ENCODE peak calls at places on chromosomes 13 and 19, in four cellular contexts. One of them, this sample, is unnamed.
A peak's percentile ranks its signal among the peaks of the same experiment; 100 is the strongest.

GRCh38 chr13:80245162-80245733 is 95.7 kb downstream of the SPRY2 start:
- DNase-seq in K562: no peak
- DNase-seq in GM12878: no peak
- DNase-seq in HepG2: no peak
- DNase-seq in this sample: no peak

GRCh38 chr13:50208826-50209335 is 193.6 kb downstream of the KCNRG start:
- DNase-seq in K562: peak; percentile 50
- DNase-seq in GM12878: no peak
- DNase-seq in HepG2: peak; percentile 12
- DNase-seq in this sample: peak; percentile 58

GRCh38 chr13:45807520-45808099 is 43.9 kb downstream of the SIAH3 start:
- DNase-seq in K562: peak; percentile 15
- DNase-seq in GM12878: peak; percentile 8
- DNase-seq in HepG2: peak; percentile 60
- DNase-seq in this sample: peak; percentile 59

GRCh38 chr13:71867101-71867814 is at the start of gene DACH1:
- DNase-seq in K562: peak; percentile 3
- DNase-seq in GM12878: no peak
- DNase-seq in HepG2: peak; percentile 7
- DNase-seq in this sample: peak; percentile 90

GRCh38 chr13:48862572-48862971 is 113.1 kb upstream of the FNDC3A start:
- DNase-seq in K562: no peak
- DNase-seq in GM12878: no peak
- DNase-seq in HepG2: no peak
- DNase-seq in this sample: no peak

GRCh38 chr19:33941133-33941532 is 144.5 kb downstream of the KCTD15 start:
- DNase-seq in K562: no peak
- DNase-seq in GM12878: no peak
- DNase-seq in HepG2: no peak
- DNase-seq in this sample: no peak

GRCh38 chr13:110503979-110504499 is 57.5 kb downstream of the RAB20 start:
- DNase-seq in K562: peak; percentile 44
- DNase-seq in GM12878: no peak
- DNase-seq in HepG2: no peak
- DNase-seq in this sample: no peak

GRCh38 chr13:89951341-89951740 is 1396.1 kb upstream of the MIR17HG start:
- DNase-seq in K562: no peak
- DNase-seq in GM12878: no peak
- DNase-seq in HepG2: no peak
- DNase-seq in this sample: no peak

GRCh38 chr19:43634516-43634876 is 5.2 kb downstream of the CADM4 start:
- DNase-seq in K562: no peak
- DNase-seq in GM12878: no peak
- DNase-seq in HepG2: no peak
- DNase-seq in this sample: no peak

GRCh38 chr13:75366380-75367280 is 115.3 kb downstream of the TBC1D4 start:
- DNase-seq in K562: no peak
- DNase-seq in GM12878: no peak
- DNase-seq in HepG2: no peak
- DNase-seq in this sample: no peak

GRCh38 chr13:102017248-102017647 is 384.6 kb downstream of the FGF14 start:
- DNase-seq in K562: no peak
- DNase-seq in GM12878: no peak
- DNase-seq in HepG2: no peak
- DNase-seq in this sample: no peak

GRCh38 chr19:8361921-8362793 is 1.8 kb upstream of the ANGPTL4 start:
- DNase-seq in K562: no peak
- DNase-seq in GM12878: no peak
- DNase-seq in HepG2: peak; percentile 83
- DNase-seq in this sample: no peak

GRCh38 chr13:113938716-113939115 is 35.2 kb downstream of the C13orf46 start:
- DNase-seq in K562: no peak
- DNase-seq in GM12878: no peak
- DNase-seq in HepG2: no peak
- DNase-seq in this sample: no peak

GRCh38 chr19:10868872-10869547 is 2.3 kb upstream of the CARM1 start:
- DNase-seq in K562: no peak
- DNase-seq in GM12878: no peak
- DNase-seq in HepG2: no peak
- DNase-seq in this sample: no peak

GRCh38 chr19:296476-297225 is 5.4 kb upstream of the PLPP2 start:
- DNase-seq in K562: no peak
- DNase-seq in GM12878: no peak
- DNase-seq in HepG2: no peak
- DNase-seq in this sample: no peak

GRCh38 chr13:43245374-43245964 is 222.1 kb downstream of the DNAJC15 start:
- DNase-seq in K562: no peak
- DNase-seq in GM12878: no peak
- DNase-seq in HepG2: no peak
- DNase-seq in this sample: no peak

GRCh38 chr19:50677636-50678035 is 28.4 kb downstream of the C19orf81 start:
- DNase-seq in K562: no peak
- DNase-seq in GM12878: no peak
- DNase-seq in HepG2: no peak
- DNase-seq in this sample: no peak

GRCh38 chr13:59494560-59494970 is 669.2 kb downstream of the DIAPH3 start:
- DNase-seq in K562: peak; percentile 13
- DNase-seq in GM12878: no peak
- DNase-seq in HepG2: no peak
- DNase-seq in this sample: no peak

GRCh38 chr19:43681826-43682225 is 11.9 kb upstream of the PLAUR start:
- DNase-seq in K562: no peak
- DNase-seq in GM12878: no peak
- DNase-seq in HepG2: no peak
- DNase-seq in this sample: no peak

DNA sequence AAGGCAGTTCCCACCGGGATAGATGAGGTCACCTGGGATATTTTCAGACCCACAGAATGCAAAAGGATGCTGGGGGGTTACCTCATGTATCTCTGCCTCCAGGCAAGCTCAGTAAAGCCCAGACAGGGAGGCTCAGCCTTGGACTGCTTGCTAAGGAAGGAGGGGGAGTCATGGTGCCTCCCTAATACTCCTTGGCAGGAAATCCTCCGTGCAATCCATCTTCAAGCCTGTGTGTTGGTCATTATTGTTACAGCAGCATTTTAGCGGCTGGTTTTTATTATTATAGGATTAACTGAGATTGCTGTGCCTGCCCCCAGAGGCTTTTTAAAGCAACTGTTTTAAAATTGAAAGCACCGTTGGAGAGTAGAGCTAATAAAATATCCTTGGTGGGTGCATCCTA is 188.5 kb upstream of the UBL3 start:
- DNase-seq in K562: no peak
- DNase-seq in GM12878: no peak
- DNase-seq in HepG2: no peak
- DNase-seq in this sample: no peak
- TF ChIP-seq TARDBP in K562: no peak
- TF ChIP-seq TARDBP in GM12878: no peak
- TF ChIP-seq TARDBP in HepG2: no peak
- TF ChIP-seq TARDBP in this sample: no peak

GRCh38 chr13:88622362-88622973 is 951.3 kb downstream of the SLITRK5 start:
- DNase-seq in K562: no peak
- DNase-seq in GM12878: no peak
- DNase-seq in HepG2: no peak
- DNase-seq in this sample: no peak
- TF ChIP-seq FOXM1 in K562: no peak
- TF ChIP-seq FOXM1 in GM12878: no peak
- TF ChIP-seq FOXM1 in HepG2: no peak
- TF ChIP-seq FOXM1 in this sample: no peak

DNA sequence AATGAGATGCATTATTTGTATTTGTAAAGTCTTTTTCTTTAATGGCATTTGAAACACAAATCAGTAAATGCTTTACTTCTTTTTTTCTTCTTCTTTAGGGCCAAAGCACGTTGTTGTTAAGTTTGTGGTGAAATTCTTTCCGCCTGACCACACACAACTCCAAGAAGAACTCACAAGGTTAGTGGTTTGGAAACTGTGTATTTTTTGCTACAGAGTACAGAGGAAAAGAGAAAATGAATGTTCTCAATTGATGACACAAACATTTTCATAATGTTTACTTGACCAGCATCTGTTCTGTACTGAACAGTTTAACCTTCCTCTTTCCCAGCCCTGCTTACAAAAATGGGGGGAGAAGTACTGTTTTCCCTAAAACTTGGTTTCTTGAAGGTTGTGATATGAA is 190.9 kb upstream of the RNF113B start:
- DNase-seq in K562: no peak
- DNase-seq in GM12878: no peak
- DNase-seq in HepG2: no peak
- DNase-seq in this sample: no peak
- TF ChIP-seq TARDBP in K562: no peak
- TF ChIP-seq TARDBP in GM12878: no peak
- TF ChIP-seq TARDBP in HepG2: no peak
- TF ChIP-seq TARDBP in this sample: no peak

DNA sequence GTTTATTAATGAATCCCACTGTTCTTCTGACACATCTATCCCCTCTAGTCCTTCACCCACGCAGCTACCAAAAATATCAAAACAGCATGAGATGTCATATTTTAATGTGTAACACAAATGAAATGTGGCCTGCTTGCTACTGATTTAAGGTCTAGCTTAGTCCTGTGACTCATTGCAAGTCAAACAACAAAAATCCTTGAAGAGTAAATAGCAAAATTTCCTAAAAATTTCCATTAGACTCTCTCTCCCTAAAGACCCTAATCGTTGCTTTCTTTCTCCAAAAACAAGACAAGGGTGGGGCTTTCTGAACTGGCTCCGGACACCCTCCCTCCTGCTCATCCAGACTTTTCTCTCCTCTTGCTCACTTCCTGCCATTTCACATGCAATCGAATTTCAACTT is 99.9 kb upstream of the IPO5 start:
- DNase-seq in K562: no peak
- DNase-seq in GM12878: no peak
- DNase-seq in HepG2: no peak
- DNase-seq in this sample: no peak
- TF ChIP-seq FOXM1 in K562: no peak
- TF ChIP-seq FOXM1 in GM12878: no peak
- TF ChIP-seq FOXM1 in HepG2: no peak
- TF ChIP-seq FOXM1 in this sample: no peak

GRCh38 chr13:99922631-99923404 is 48.7 kb downstream of the ZIC5 start:
- DNase-seq in K562: no peak
- DNase-seq in GM12878: no peak
- DNase-seq in HepG2: no peak
- DNase-seq in this sample: no peak
- TF ChIP-seq TARDBP in K562: no peak
- TF ChIP-seq TARDBP in GM12878: no peak
- TF ChIP-seq TARDBP in HepG2: no peak
- TF ChIP-seq TARDBP in this sample: no peak

DNA sequence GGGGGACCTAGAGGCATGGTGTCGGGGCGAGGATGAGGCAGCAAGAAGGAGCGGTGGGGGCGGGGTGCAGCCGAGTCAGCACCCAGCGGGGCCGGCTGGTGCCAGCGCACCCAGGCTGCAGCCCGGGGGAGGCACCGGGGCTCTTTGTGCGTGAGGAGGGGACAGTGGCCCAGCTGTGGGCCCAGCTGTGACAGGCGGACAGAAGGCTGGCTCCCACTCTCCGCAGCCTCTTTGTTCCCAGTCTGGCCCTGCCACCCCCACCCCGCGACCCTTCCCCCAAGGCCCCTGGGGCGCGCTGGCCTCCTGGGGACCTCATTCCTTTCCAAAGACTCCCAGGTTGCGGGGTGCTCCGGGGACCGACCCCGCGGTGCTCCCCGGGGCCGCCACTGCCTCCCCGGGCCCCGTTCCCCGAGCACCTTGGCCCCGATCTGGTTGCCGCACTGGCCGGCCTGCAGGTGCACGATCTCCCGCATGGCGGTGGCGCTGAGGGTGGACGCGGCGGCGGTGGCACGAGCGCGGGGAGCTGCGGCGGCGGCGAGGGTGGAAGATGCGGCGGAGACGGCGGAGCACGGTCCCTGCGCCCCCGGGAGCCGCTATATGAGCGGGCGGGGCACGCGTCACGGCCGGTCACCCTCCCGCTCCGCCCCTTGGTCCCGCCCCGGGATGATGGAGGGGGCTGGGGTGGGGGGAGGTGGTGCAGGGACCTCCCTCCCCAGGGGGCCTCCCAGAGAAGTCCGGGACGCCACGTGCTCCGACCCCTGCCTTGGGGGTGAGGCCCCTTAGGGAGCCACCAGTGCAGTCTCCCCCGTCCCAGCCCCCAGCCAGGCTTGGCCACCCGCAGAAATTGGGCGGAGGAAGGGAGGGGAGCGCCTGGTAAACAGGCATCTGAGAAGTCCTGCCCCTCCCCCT is at the start of gene TUBB4A:
- DNase-seq in K562: peak; percentile 86
- DNase-seq in GM12878: no peak
- DNase-seq in HepG2: no peak
- DNase-seq in this sample: peak; percentile 65
- TF ChIP-seq FOXM1 in K562: no peak
- TF ChIP-seq FOXM1 in GM12878: no peak
- TF ChIP-seq FOXM1 in HepG2: no peak
- TF ChIP-seq FOXM1 in this sample: no peak

DNA sequence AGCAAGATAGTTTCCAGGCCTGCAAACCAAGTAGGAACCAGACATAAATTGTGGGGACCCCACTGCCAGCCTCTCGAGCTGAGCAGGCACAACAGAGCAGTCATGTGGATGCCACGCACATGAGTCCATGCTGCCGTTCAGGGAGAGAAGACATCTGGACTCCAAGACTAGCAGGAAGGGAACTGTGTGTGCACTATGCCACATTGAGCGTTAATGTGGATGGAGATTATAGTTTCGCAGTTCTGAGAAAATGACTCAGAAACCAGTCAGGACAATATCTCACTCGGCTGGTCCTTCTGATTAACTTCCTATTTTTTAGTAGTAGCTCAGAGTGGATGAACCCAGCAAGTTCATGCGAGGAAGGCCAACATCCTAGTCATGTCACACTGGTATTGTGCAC is 124.9 kb downstream of the CRYL1 start:
- DNase-seq in K562: no peak
- DNase-seq in GM12878: no peak
- DNase-seq in HepG2: no peak
- DNase-seq in this sample: no peak
- TF ChIP-seq TARDBP in K562: no peak
- TF ChIP-seq TARDBP in GM12878: no peak
- TF ChIP-seq TARDBP in HepG2: no peak
- TF ChIP-seq TARDBP in this sample: no peak

GRCh38 chr13:20360835-20361412 is 128.8 kb upstream of the GJB6 start:
- DNase-seq in K562: no peak
- DNase-seq in GM12878: no peak
- DNase-seq in HepG2: no peak
- DNase-seq in this sample: no peak

GRCh38 chr13:20363162-20363561 is 131.0 kb upstream of the GJB6 start:
- DNase-seq in K562: no peak
- DNase-seq in GM12878: no peak
- DNase-seq in HepG2: no peak
- DNase-seq in this sample: no peak

GRCh38 chr13:20362642-20363041 is 130.5 kb upstream of the GJB6 start:
- DNase-seq in K562: no peak
- DNase-seq in GM12878: no peak
- DNase-seq in HepG2: no peak
- DNase-seq in this sample: no peak

GRCh38 chr13:20366056-20366455 is 133.9 kb upstream of the GJB6 start:
- DNase-seq in K562: no peak
- DNase-seq in GM12878: no peak
- DNase-seq in HepG2: no peak
- DNase-seq in this sample: no peak

DNA sequence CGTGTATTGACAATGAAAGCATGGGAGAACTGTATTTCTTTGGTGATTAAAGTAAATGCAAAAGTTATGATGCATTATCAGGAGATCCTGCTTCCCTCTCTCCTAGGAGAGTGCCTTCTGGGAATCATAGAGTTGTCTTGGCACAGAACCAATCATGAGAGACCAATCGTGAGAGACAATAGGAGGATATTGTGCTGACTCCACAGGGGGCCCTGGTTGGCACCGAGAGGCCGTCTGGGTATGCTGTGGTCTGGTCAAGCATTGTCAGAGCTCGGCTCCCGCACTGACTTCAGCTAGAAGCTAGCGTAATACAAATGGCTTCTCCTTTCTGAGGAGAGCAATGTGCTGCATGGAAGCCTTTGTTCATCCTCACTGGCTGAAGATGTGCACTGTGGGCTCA is 131.5 kb upstream of the GJB6 start:
- DNase-seq in K562: no peak
- DNase-seq in GM12878: no peak
- DNase-seq in HepG2: no peak
- DNase-seq in this sample: no peak
- TF ChIP-seq FOXM1 in K562: no peak
- TF ChIP-seq FOXM1 in GM12878: no peak
- TF ChIP-seq FOXM1 in HepG2: no peak
- TF ChIP-seq FOXM1 in this sample: no peak

This sample was measured in HEK293T.